ENCODE peak calls at places on chromosome 19, in eight cellular contexts. Z, M, J, A, L, Y, N and Q are unnamed samples.

GRCh38 chr19:7942981-7943443 is 454 bp downstream of the TIMM44 start:
- DNase-seq in Z (no peak), M (no peak), J (no peak), A (no peak), L (no peak), Y (no peak), N (no peak), Q (no peak)

GRCh38 chr19:16895467-16896097 is 6.8 kb downstream of the F2RL3 start:
- DNase-seq in Z (no peak), M (no peak), J (no peak), A (peak; percentile 23), L (no peak), Y (no peak), N (peak; percentile 28), Q (no peak)

GRCh38 chr19:14146789-14147216 is 10.4 kb upstream of the ASF1B start:
- DNase-seq in Z (no peak), M (no peak), J (no peak), A (peak; percentile 84), L (no peak), Y (no peak), N (no peak), Q (peak; percentile 88)

GRCh38 chr19:3250675-3251074 is 26.2 kb downstream of the CELF5 start:
- DNase-seq in Z (no peak), M (peak; percentile 64), J (no peak), A (peak; percentile 17), L (no peak), Y (no peak), N (peak; percentile 30), Q (peak; percentile 67)

GRCh38 chr19:39428309-39429112 is 7.2 kb downstream of the RPS16 start:
- DNase-seq in Z (peak; percentile 81), M (no peak), J (no peak), A (peak; percentile 95), L (no peak), Y (no peak), N (peak; percentile 25), Q (peak; percentile 92)

GRCh38 chr19:50008532-50008931 is 16.6 kb downstream of the VRK3 start:
- DNase-seq in Z (no peak), M (peak; percentile 27), J (no peak), A (peak; percentile 12), L (no peak), Y (no peak), N (no peak), Q (no peak)

GRCh38 chr19:16931306-16931705 is 42.5 kb downstream of the F2RL3 start:
- DNase-seq in Z (no peak), M (no peak), J (no peak), A (no peak), L (no peak), Y (no peak), N (no peak), Q (no peak)

GRCh38 chr19:6501740-6502648 is at the start of gene TUBB4A:
- DNase-seq in Z (no peak), M (peak; percentile 60), J (no peak), A (no peak), L (no peak), Y (peak; percentile 57), N (no peak), Q (peak; percentile 32)

GRCh38 chr19:38193445-38193844 is 30.6 kb downstream of the DPF1 start:
- DNase-seq in Z (no peak), M (no peak), J (no peak), A (no peak), L (no peak), Y (no peak), N (no peak), Q (no peak)

GRCh38 chr19:4034048-4035017 is 26.8 kb downstream of the PIAS4 start:
- DNase-seq in Z (no peak), M (no peak), J (no peak), A (no peak), L (no peak), Y (peak; percentile 70), N (no peak), Q (no peak)

GRCh38 chr19:53394522-53394973 is 401 bp upstream of the ZNF765 start:
- DNase-seq in Z (peak; percentile 72), M (peak; percentile 1), J (no peak), A (no peak), L (no peak), Y (peak; percentile 42), N (no peak), Q (peak; percentile 56)

GRCh38 chr19:23436318-23436717 is 41.0 kb upstream of the ZNF91 start:
- DNase-seq in Z (no peak), M (peak; percentile 20), J (no peak), A (no peak), L (no peak), Y (no peak), N (peak; percentile 27), Q (no peak)

GRCh38 chr19:39090881-39091280 is 6.7 kb downstream of the ACP7 start:
- DNase-seq in Z (no peak), M (no peak), J (no peak), A (no peak), L (no peak), Y (no peak), N (no peak), Q (no peak)